ENCODE peak calls at places on chromosomes 5 and 9, in seven cellular contexts. F is A172; J is stimulated activated CD8-positive, alpha-beta memory T cell treated with anti-CD3 and anti-CD28 coated beads, Interleukin-2, amount 100 ng/mL, for 48 hours; C is GM18507; O is NCI-H774; T is stimulated activated CD4-positive, alpha-beta T cell treated with anti-CD3 and anti-CD28 coated beads, Interleukin-1b, Interleukin-23, amount 100 ng/mL, for 4 hours; E is activated gamma-delta T cell treated with Interleukin-2 at 50 U/mL for 16 hours. B is an unnamed sample.

GRCh38 chr9:89729954-89730530 is 125.2 kb downstream of the GADD45G start:
- DNase-seq in F (no peak), J (no peak), C (no peak), O (no peak), T (no peak), E (no peak), B (no peak)

GRCh38 chr9:105269593-105269992 is 25.1 kb downstream of the SLC44A1 start:
- DNase-seq in F (no peak), J (no peak), C (no peak), O (no peak), T (no peak), E (no peak), B (no peak)

GRCh38 chr9:135392511-135392910 is 87.1 kb upstream of the PPP1R26 start:
- DNase-seq in F (no peak), J (no peak), C (no peak), O (no peak), T (no peak), E (no peak), B (no peak)

GRCh38 chr5:93359296-93359957 is 221.6 kb downstream of the NR2F1-AS1 start:
- DNase-seq in F (peak), J (no peak), C (no peak), O (no peak), T (no peak), E (no peak), B (peak)

GRCh38 chr5:38831909-38832308 is 13.9 kb upstream of the OSMR start:
- DNase-seq in F (peak), J (no peak), C (no peak), O (no peak), T (no peak), E (no peak), B (peak)

GRCh38 chr5:39843767-39844166 is 419.0 kb upstream of the DAB2 start:
- DNase-seq in F (no peak), J (no peak), C (no peak), O (no peak), T (no peak), E (no peak), B (no peak)

GRCh38 chr5:129461816-129462396 is 1.8 kb downstream of the ADAMTS19 start:
- DNase-seq in F (no peak), J (no peak), C (no peak), O (no peak), T (no peak), E (no peak), B (no peak)

GRCh38 chr5:10672285-10673044 is 88.6 kb downstream of the DAP start:
- DNase-seq in F (no peak), J (no peak), C (no peak), O (no peak), T (no peak), E (no peak), B (no peak)

GRCh38 chr5:65914644-65915196 is 11.7 kb upstream of the ERBIN start:
- DNase-seq in F (no peak), J (no peak), C (no peak), O (no peak), T (no peak), E (no peak), B (no peak)

B was measured in adipocyte.